ENCODE peak calls at places on chromosome 2, in four cellular contexts. R is breast epithelium, U is HT-29, O is epithelial cell of prostate. Z is an unnamed sample.

GRCh38 chr2:235734700-235735205 is 240.9 kb downstream of the AGAP1 start:
- DNase-seq in R (no peak), U (no peak), O (no peak), Z (no peak)

GRCh38 chr2:170354855-170355649 is 177.1 kb downstream of the MYO3B start:
- DNase-seq in R (no peak), U (no peak), O (no peak), Z (no peak)

GRCh38 chr2:62369549-62370164 is 136.3 kb downstream of the TMEM17 start:
- DNase-seq in R (no peak), U (no peak), O (no peak), Z (no peak)

GRCh38 chr2:119707117-119708087 is 28.4 kb downstream of the TMEM177 start:
- DNase-seq in R (no peak), U (no peak), O (no peak), Z (no peak)

GRCh38 chr2:10347559-10347941 is 44.8 kb downstream of the HPCAL1 start:
- DNase-seq in R (no peak), U (no peak), O (no peak), Z (no peak)

GRCh38 chr2:216934151-216934550 is 74.3 kb upstream of the TNP1 start:
- DNase-seq in R (no peak), U (no peak), O (no peak), Z (no peak)

GRCh38 chr2:29731948-29732347 is 189.4 kb downstream of the ALK start:
- DNase-seq in R (no peak), U (no peak), O (no peak), Z (no peak)

GRCh38 chr2:108621689-108622681 is 87.7 kb downstream of the LIMS1 start:
- DNase-seq in R (no peak), U (no peak), O (no peak), Z (no peak)

GRCh38 chr2:204072443-204073324 is 136.1 kb downstream of the ICOS start:
- DNase-seq in R (no peak), U (peak), O (no peak), Z (no peak)

GRCh38 chr2:64667535-64667934 is 13.8 kb upstream of the SERTAD2 start:
- DNase-seq in R (no peak), U (no peak), O (no peak), Z (no peak)

GRCh38 chr2:240566203-240567136 is 1.8 kb upstream of the RNPEPL1 start:
- DNase-seq in R (peak), U (peak), O (no peak), Z (no peak)

GRCh38 chr2:138814123-138814883 is 34.1 kb upstream of the NXPH2 start:
- DNase-seq in R (no peak), U (peak), O (no peak), Z (no peak)

GRCh38 chr2:204108301-204108700 is 171.7 kb downstream of the ICOS start:
- DNase-seq in R (no peak), U (peak), O (no peak), Z (no peak)

GRCh38 chr2:190846746-190847145 is 33.9 kb upstream of the GLS start:
- DNase-seq in R (no peak), U (no peak), O (no peak), Z (no peak)

GRCh38 chr2:69915050-69915945 is at the start of gene MXD1:
- DNase-seq in R (no peak), U (no peak), O (no peak), Z (no peak)

GRCh38 chr2:185316383-185316782 is 422.2 kb upstream of the FSIP2 start:
- DNase-seq in R (no peak), U (no peak), O (no peak), Z (no peak)

GRCh38 chr2:64873472-64873924 is 115.7 kb upstream of the SLC1A4 start:
- DNase-seq in R (peak), U (peak), O (no peak), Z (no peak)

GRCh38 chr2:141515931-141516330 is 614.9 kb downstream of the LRP1B start:
- DNase-seq in R (no peak), U (no peak), O (no peak), Z (no peak)

GRCh38 chr2:178863856-178864620 is 56.8 kb upstream of the TTN start:
- DNase-seq in R (no peak), U (no peak), O (no peak), Z (no peak)

GRCh38 chr2:68225119-68225632 is 27.2 kb downstream of the PPP3R1 start:
- DNase-seq in R (no peak), U (peak), O (no peak), Z (no peak)

GRCh38 chr2:219186754-219187456 is 8.8 kb downstream of the RETREG2 start:
- DNase-seq in R (no peak), U (no peak), O (no peak), Z (no peak)

GRCh38 chr2:165634855-165635254 is 159.2 kb downstream of the GALNT3 start:
- DNase-seq in R (no peak), U (no peak), O (no peak), Z (no peak)

GRCh38 chr2:179349670-179350303 is 85.2 kb upstream of the SESTD1 start:
- DNase-seq in R (no peak), U (no peak), O (no peak), Z (no peak)